ENCODE peak calls at places on chromosomes 4 and X, in nine cellular contexts. O is pancreas, H is endodermal cell, A is aorta, W is tibial artery, Z is fibroblast of lung, V is K562, Y is ovary, I is cardiac muscle cell. L is an unnamed sample.

GRCh38 chr4:1539132-1539755 is 133.0 kb upstream of the NKX1-1 start:
- DNase-seq in O (no peak), H (no peak), A (no peak), W (no peak), Z (no peak), V (no peak), Y (no peak), I (no peak), L (no peak)

GRCh38 chrX:102746134-102746584 is 25.6 kb downstream of the GPRASP3 start:
- DNase-seq in O (peak), H (peak), A (peak), W (no peak), Z (peak), V (no peak), Y (peak), I (peak), L (peak)

GRCh38 chr4:141132689-141133145 is 552 bp downstream of the RNF150 start:
- DNase-seq in O (no peak), H (peak), A (peak), W (no peak), Z (peak), V (no peak), Y (peak), I (peak), L (no peak)

GRCh38 chr4:174352405-174352804 is 68.7 kb downstream of the CEP44 start:
- DNase-seq in O (no peak), H (no peak), A (no peak), W (no peak), Z (no peak), V (no peak), Y (no peak), I (no peak), L (no peak)

GRCh38 chr4:112296949-112297483 is at the start of gene ALPK1:
- DNase-seq in O (peak), H (no peak), A (no peak), W (no peak), Z (peak), V (peak), Y (no peak), I (no peak), L (no peak)

GRCh38 chr4:24988776-24989175 is 42.0 kb downstream of the LGI2 start:
- DNase-seq in O (no peak), H (peak), A (no peak), W (no peak), Z (peak), V (peak), Y (no peak), I (peak), L (no peak)

GRCh38 chr4:52612341-52612740 is 46.8 kb downstream of the USP46 start:
- DNase-seq in O (no peak), H (no peak), A (no peak), W (no peak), Z (no peak), V (no peak), Y (no peak), I (no peak), L (no peak)

GRCh38 chr4:123340381-123340701 is 56.3 kb upstream of the SPRY1 start:
- DNase-seq in O (no peak), H (no peak), A (no peak), W (no peak), Z (peak), V (no peak), Y (no peak), I (no peak), L (no peak)

GRCh38 chr4:8316251-8316771 is 46.8 kb downstream of the HTRA3 start:
- DNase-seq in O (no peak), H (no peak), A (peak), W (no peak), Z (no peak), V (no peak), Y (no peak), I (no peak), L (no peak)

GRCh38 chr4:165378763-165379631 is at the start of gene CPE:
- DNase-seq in O (peak), H (peak), A (peak), W (peak), Z (peak), V (no peak), Y (peak), I (peak), L (peak)

GRCh38 chrX:31609130-31609529 is 537.3 kb upstream of the FTHL17 start:
- DNase-seq in O (no peak), H (no peak), A (no peak), W (no peak), Z (peak), V (no peak), Y (no peak), I (no peak), L (no peak)

GRCh38 chr4:142534994-142535393 is 311.1 kb downstream of the INPP4B start:
- DNase-seq in O (no peak), H (no peak), A (no peak), W (no peak), Z (no peak), V (no peak), Y (no peak), I (no peak), L (no peak)

GRCh38 chr4:146237092-146237491 is 22.8 kb downstream of the REELD1 start:
- DNase-seq in O (no peak), H (no peak), A (no peak), W (no peak), Z (no peak), V (no peak), Y (no peak), I (no peak), L (no peak)

GRCh38 chrX:41045960-41046567 is 39.2 kb upstream of the USP9X start:
- DNase-seq in O (no peak), H (peak), A (no peak), W (no peak), Z (peak), V (no peak), Y (no peak), I (peak), L (no peak)

GRCh38 chr4:182585321-182585720 is 331.9 kb downstream of the DCTD start:
- DNase-seq in O (no peak), H (peak), A (no peak), W (no peak), Z (no peak), V (no peak), Y (no peak), I (no peak), L (no peak)

GRCh38 chr4:11954093-11954492 is 525.4 kb upstream of the HS3ST1 start:
- DNase-seq in O (no peak), H (peak), A (no peak), W (no peak), Z (peak), V (no peak), Y (no peak), I (peak), L (no peak)

GRCh38 chrX:53004038-53004437 is 44.6 kb upstream of the GPR173 start:
- DNase-seq in O (no peak), H (no peak), A (no peak), W (no peak), Z (no peak), V (no peak), Y (no peak), I (peak), L (no peak)

GRCh38 chr4:101022151-101023024 is 324.9 kb downstream of the PPP3CA start:
- DNase-seq in O (no peak), H (no peak), A (no peak), W (no peak), Z (peak), V (no peak), Y (no peak), I (no peak), L (no peak)

GRCh38 chr4:157005193-157005592 is 33.6 kb upstream of the PDGFC start:
- DNase-seq in O (peak), H (no peak), A (no peak), W (no peak), Z (no peak), V (no peak), Y (no peak), I (no peak), L (no peak)

GRCh38 chr4:155818639-155819038 is 47.4 kb downstream of the ASIC5 start:
- DNase-seq in O (no peak), H (no peak), A (no peak), W (no peak), Z (no peak), V (no peak), Y (no peak), I (no peak), L (no peak)

GRCh38 chr4:51870441-51871188 is 27.7 kb downstream of the DCUN1D4 start:
- DNase-seq in O (no peak), H (no peak), A (no peak), W (no peak), Z (peak), V (no peak), Y (no peak), I (no peak), L (no peak)

GRCh38 chr4:177047070-177047850 is 254.5 kb upstream of the VEGFC start:
- DNase-seq in O (peak), H (peak), A (peak), W (no peak), Z (peak), V (peak), Y (peak), I (peak), L (peak)

GRCh38 chr4:119135721-119136121 is at the start of gene MYOZ2:
- DNase-seq in O (no peak), H (no peak), A (no peak), W (no peak), Z (no peak), V (no peak), Y (no peak), I (peak), L (no peak)

GRCh38 chr4:119087656-119088055 is 48.0 kb upstream of the MYOZ2 start:
- DNase-seq in O (no peak), H (no peak), A (no peak), W (no peak), Z (no peak), V (no peak), Y (no peak), I (no peak), L (no peak)

GRCh38 chr4:119647558-119647957 is 19.0 kb upstream of the PDE5A start:
- DNase-seq in O (no peak), H (no peak), A (no peak), W (no peak), Z (peak), V (no peak), Y (no peak), I (no peak), L (no peak)

GRCh38 chr4:88599714-88600113 is 7.4 kb downstream of the HERC3 start:
- DNase-seq in O (no peak), H (no peak), A (no peak), W (no peak), Z (no peak), V (no peak), Y (no peak), I (no peak), L (no peak)
- H3K27ac ChIP-seq in O (no peak), H (no peak), A (no peak), W (peak), Z (peak), V (no peak), Y (no peak), I (peak), L (no peak)

GRCh38 chr4:139887962-139888735 is 222.5 kb downstream of the MGST2 start:
- DNase-seq in O (no peak), H (peak), A (no peak), W (no peak), Z (no peak), V (no peak), Y (no peak), I (no peak), L (no peak)

GRCh38 chr4:139889194-139889762 is 223.7 kb downstream of the MGST2 start:
- DNase-seq in O (no peak), H (no peak), A (no peak), W (no peak), Z (no peak), V (no peak), Y (no peak), I (no peak), L (no peak)

GRCh38 chr4:139884438-139884837 is 218.8 kb downstream of the MGST2 start:
- DNase-seq in O (no peak), H (no peak), A (no peak), W (no peak), Z (no peak), V (no peak), Y (peak), I (no peak), L (no peak)

GRCh38 chr4:139887378-139887801 is 221.8 kb downstream of the MGST2 start:
- DNase-seq in O (no peak), H (no peak), A (no peak), W (no peak), Z (peak), V (no peak), Y (no peak), I (no peak), L (no peak)

DNA sequence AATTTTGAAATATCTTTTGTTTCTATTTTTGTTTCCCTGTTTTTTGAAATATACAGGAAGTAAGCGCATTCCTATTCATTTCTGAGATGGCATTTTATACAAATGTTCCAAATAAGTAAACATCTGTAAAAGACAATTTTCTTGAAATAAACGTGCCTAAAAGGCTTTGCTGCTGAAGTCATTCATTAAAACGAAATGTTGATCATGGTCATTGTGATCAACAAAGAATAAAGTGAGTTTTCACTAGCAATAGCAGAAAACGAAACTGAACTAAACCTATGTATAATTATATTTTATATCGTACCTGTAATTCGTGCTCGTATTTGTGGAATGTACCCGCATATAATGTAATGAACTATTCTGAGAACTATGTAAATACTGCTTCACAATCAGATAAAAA is 221.2 kb downstream of the MGST2 start:
- DNase-seq in O (no peak), H (no peak), A (no peak), W (no peak), Z (no peak), V (no peak), Y (no peak), I (no peak), L (no peak)
- H3K27ac ChIP-seq in O (no peak), H (no peak), A (no peak), W (no peak), Z (peak), V (no peak), Y (no peak), I (peak), L (no peak)

DNA sequence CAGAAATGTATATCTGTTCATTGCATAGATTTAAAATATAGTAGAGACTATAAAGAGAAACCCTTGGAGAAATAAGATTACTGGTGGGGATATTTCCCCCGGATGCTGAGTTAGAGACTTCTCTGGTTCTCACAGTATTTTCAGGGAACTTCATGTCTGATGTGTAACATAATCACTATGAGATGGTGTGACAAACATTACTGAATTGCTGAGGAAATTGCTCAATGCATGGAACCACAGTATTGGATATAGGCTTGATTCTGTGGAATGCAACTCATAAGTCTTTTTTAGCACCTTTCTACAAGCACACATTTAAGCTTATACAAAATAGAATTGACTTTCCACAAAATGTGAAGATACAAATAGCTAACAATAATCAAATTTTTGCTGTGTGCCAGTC is 152.7 kb downstream of the SOWAHB start:
- DNase-seq in O (no peak), H (no peak), A (no peak), W (no peak), Z (peak), V (no peak), Y (no peak), I (no peak), L (no peak)
- H3K27ac ChIP-seq in O (no peak), H (no peak), A (no peak), W (peak), Z (peak), V (no peak), Y (no peak), I (no peak), L (no peak)

GRCh38 chrX:119573222-119573621 is 1.1 kb upstream of the UBE2A start:
- DNase-seq in O (no peak), H (no peak), A (no peak), W (no peak), Z (no peak), V (peak), Y (no peak), I (no peak), L (no peak)
- H3K27ac ChIP-seq in O (peak), H (no peak), A (no peak), W (peak), Z (no peak), V (no peak), Y (no peak), I (peak), L (no peak)

GRCh38 chr4:139800082-139800481 is 134.5 kb downstream of the MGST2 start:
- DNase-seq in O (no peak), H (no peak), A (no peak), W (no peak), Z (no peak), V (no peak), Y (no peak), I (no peak), L (no peak)
- H3K27ac ChIP-seq in O (no peak), H (no peak), A (no peak), W (no peak), Z (no peak), V (no peak), Y (no peak), I (no peak), L (no peak)

GRCh38 chrX:44871114-44871645 is 1.8 kb upstream of the KDM6A start:
- DNase-seq in O (no peak), H (peak), A (no peak), W (no peak), Z (peak), V (no peak), Y (no peak), I (no peak), L (no peak)
- H3K27ac ChIP-seq in O (peak), H (no peak), A (no peak), W (no peak), Z (no peak), V (peak), Y (no peak), I (peak), L (no peak)

DNA sequence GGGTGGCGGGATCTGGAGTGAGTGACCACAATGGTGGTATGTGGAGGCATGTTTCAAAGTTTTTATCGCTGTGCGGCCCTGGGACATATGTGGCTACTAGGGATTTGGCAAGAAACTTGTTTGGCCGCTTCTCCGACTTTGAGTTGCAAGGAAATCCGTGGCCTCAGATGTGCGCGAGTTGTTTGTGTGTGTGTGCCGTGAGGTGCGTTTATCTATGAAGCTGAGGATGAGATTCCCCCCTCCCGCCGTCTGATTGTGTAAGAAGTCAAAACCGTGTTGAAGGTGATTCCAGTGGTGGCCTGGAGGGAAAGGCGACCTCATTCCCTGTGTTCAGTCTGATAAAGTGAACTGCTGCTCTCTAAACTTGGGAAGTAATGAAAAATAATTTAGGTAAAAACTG is 1.5 kb downstream of the JADE3 start:
- DNase-seq in O (peak), H (peak), A (no peak), W (no peak), Z (peak), V (no peak), Y (peak), I (peak), L (no peak)
- H3K27ac ChIP-seq in O (peak), H (no peak), A (no peak), W (no peak), Z (no peak), V (no peak), Y (no peak), I (no peak), L (no peak)

GRCh38 chrX:12997898-12998687 is 23.2 kb downstream of the TMSB4X start:
- DNase-seq in O (peak), H (no peak), A (no peak), W (no peak), Z (no peak), V (no peak), Y (no peak), I (no peak), L (peak)
- H3K27ac ChIP-seq in O (peak), H (peak), A (peak), W (no peak), Z (no peak), V (no peak), Y (no peak), I (no peak), L (peak)

L was measured in substantia nigra.